ENCODE peak calls at places on chromosomes 7 and 10, in ten cellular contexts. One of them, this sample, is unnamed.

GRCh38 chr7:36871863-36872262 is 147.6 kb upstream of the AOAH start:
- DNase-seq in choroid plexus epithelial cell: no peak
- DNase-seq in endothelial cell: no peak
- DNase-seq in RWPE2: no peak
- DNase-seq in Peyer's patch: no peak
- DNase-seq in D721Med: no peak
- DNase-seq in epithelial cell of esophagus: peak; percentile 9
- DNase-seq in AG09309: no peak
- DNase-seq in WTC11: no peak
- DNase-seq in AG04450: no peak
- DNase-seq in this sample: no peak

GRCh38 chr10:14543048-14543903 is 212.6 kb upstream of the FRMD4A start:
- DNase-seq in choroid plexus epithelial cell: peak; percentile 70
- DNase-seq in endothelial cell: no peak
- DNase-seq in RWPE2: no peak
- DNase-seq in Peyer's patch: no peak
- DNase-seq in D721Med: no peak
- DNase-seq in epithelial cell of esophagus: no peak
- DNase-seq in AG09309: no peak
- DNase-seq in WTC11: no peak
- DNase-seq in AG04450: no peak
- DNase-seq in this sample: no peak

GRCh38 chr7:71595176-71595575 is 463.2 kb downstream of the GALNT17 start:
- DNase-seq in choroid plexus epithelial cell: no peak
- DNase-seq in endothelial cell: no peak
- DNase-seq in RWPE2: no peak
- DNase-seq in Peyer's patch: no peak
- DNase-seq in D721Med: no peak
- DNase-seq in epithelial cell of esophagus: no peak
- DNase-seq in AG09309: no peak
- DNase-seq in WTC11: no peak
- DNase-seq in AG04450: no peak
- DNase-seq in this sample: no peak

GRCh38 chr10:15658099-15658702 is 61.5 kb downstream of the ITGA8 start:
- DNase-seq in choroid plexus epithelial cell: no peak
- DNase-seq in endothelial cell: no peak
- DNase-seq in RWPE2: no peak
- DNase-seq in Peyer's patch: no peak
- DNase-seq in D721Med: no peak
- DNase-seq in epithelial cell of esophagus: no peak
- DNase-seq in AG09309: no peak
- DNase-seq in WTC11: no peak
- DNase-seq in AG04450: no peak
- DNase-seq in this sample: no peak

GRCh38 chr10:103125323-103126267 is 67.5 kb downstream of the NT5C2 start:
- DNase-seq in choroid plexus epithelial cell: peak; percentile 65
- DNase-seq in endothelial cell: no peak
- DNase-seq in RWPE2: no peak
- DNase-seq in Peyer's patch: no peak
- DNase-seq in D721Med: no peak
- DNase-seq in epithelial cell of esophagus: no peak
- DNase-seq in AG09309: no peak
- DNase-seq in WTC11: no peak
- DNase-seq in AG04450: no peak
- DNase-seq in this sample: no peak

GRCh38 chr7:146791344-146792300 is 675.0 kb downstream of the CNTNAP2 start:
- DNase-seq in choroid plexus epithelial cell: peak; percentile 42
- DNase-seq in endothelial cell: no peak
- DNase-seq in RWPE2: no peak
- DNase-seq in Peyer's patch: no peak
- DNase-seq in D721Med: no peak
- DNase-seq in epithelial cell of esophagus: no peak
- DNase-seq in AG09309: no peak
- DNase-seq in WTC11: no peak
- DNase-seq in AG04450: no peak
- DNase-seq in this sample: no peak

GRCh38 chr10:34109952-34110702 is 705.0 kb downstream of the PARD3 start:
- DNase-seq in choroid plexus epithelial cell: peak; percentile 86
- DNase-seq in endothelial cell: no peak
- DNase-seq in RWPE2: no peak
- DNase-seq in Peyer's patch: no peak
- DNase-seq in D721Med: no peak
- DNase-seq in epithelial cell of esophagus: peak; percentile 95
- DNase-seq in AG09309: peak; percentile 54
- DNase-seq in WTC11: no peak
- DNase-seq in AG04450: peak; percentile 24
- DNase-seq in this sample: no peak

GRCh38 chr7:964401-965231 is 10.1 kb upstream of the ADAP1 start:
- DNase-seq in choroid plexus epithelial cell: peak; percentile 73
- DNase-seq in endothelial cell: no peak
- DNase-seq in RWPE2: peak; percentile 47
- DNase-seq in Peyer's patch: peak; percentile 49
- DNase-seq in D721Med: no peak
- DNase-seq in epithelial cell of esophagus: no peak
- DNase-seq in AG09309: peak; percentile 52
- DNase-seq in WTC11: peak; percentile 20
- DNase-seq in AG04450: no peak
- DNase-seq in this sample: no peak

GRCh38 chr7:22442887-22443369 is 57.1 kb downstream of the STEAP1B start:
- DNase-seq in choroid plexus epithelial cell: no peak
- DNase-seq in endothelial cell: no peak
- DNase-seq in RWPE2: no peak
- DNase-seq in Peyer's patch: no peak
- DNase-seq in D721Med: no peak
- DNase-seq in epithelial cell of esophagus: no peak
- DNase-seq in AG09309: no peak
- DNase-seq in WTC11: no peak
- DNase-seq in AG04450: no peak
- DNase-seq in this sample: no peak

GRCh38 chr10:36504752-36505151 is 620.6 kb upstream of the ANKRD30A start:
- DNase-seq in choroid plexus epithelial cell: peak; percentile 42
- DNase-seq in endothelial cell: no peak
- DNase-seq in RWPE2: no peak
- DNase-seq in Peyer's patch: no peak
- DNase-seq in D721Med: no peak
- DNase-seq in epithelial cell of esophagus: peak; percentile 30
- DNase-seq in AG09309: no peak
- DNase-seq in WTC11: no peak
- DNase-seq in AG04450: no peak
- DNase-seq in this sample: no peak
- TF ChIP-seq CTCF in choroid plexus epithelial cell: peak; percentile 35
- TF ChIP-seq CTCF in endothelial cell: no peak
- TF ChIP-seq CTCF in RWPE2: peak; percentile 15
- TF ChIP-seq CTCF in Peyer's patch: no peak
- TF ChIP-seq CTCF in D721Med: peak; percentile 24
- TF ChIP-seq CTCF in epithelial cell of esophagus: peak; percentile 13
- TF ChIP-seq CTCF in AG09309: peak; percentile 2
- TF ChIP-seq CTCF in WTC11: no peak
- TF ChIP-seq CTCF in AG04450: peak; percentile 9
- TF ChIP-seq CTCF in this sample: no peak

GRCh38 chr7:11835260-11835659 is 3.3 kb upstream of the THSD7A start:
- DNase-seq in choroid plexus epithelial cell: peak; percentile 30
- DNase-seq in endothelial cell: no peak
- DNase-seq in RWPE2: no peak
- DNase-seq in Peyer's patch: no peak
- DNase-seq in D721Med: no peak
- DNase-seq in epithelial cell of esophagus: no peak
- DNase-seq in AG09309: no peak
- DNase-seq in WTC11: no peak
- DNase-seq in AG04450: no peak
- DNase-seq in this sample: no peak
- TF ChIP-seq CTCF in choroid plexus epithelial cell: peak; percentile 52
- TF ChIP-seq CTCF in endothelial cell: peak; percentile 47
- TF ChIP-seq CTCF in RWPE2: peak; percentile 41
- TF ChIP-seq CTCF in Peyer's patch: peak; percentile 36
- TF ChIP-seq CTCF in D721Med: peak; percentile 47
- TF ChIP-seq CTCF in epithelial cell of esophagus: peak; percentile 37
- TF ChIP-seq CTCF in AG09309: peak; percentile 24
- TF ChIP-seq CTCF in WTC11: no peak
- TF ChIP-seq CTCF in AG04450: peak; percentile 37
- TF ChIP-seq CTCF in this sample: peak; percentile 69

DNA sequence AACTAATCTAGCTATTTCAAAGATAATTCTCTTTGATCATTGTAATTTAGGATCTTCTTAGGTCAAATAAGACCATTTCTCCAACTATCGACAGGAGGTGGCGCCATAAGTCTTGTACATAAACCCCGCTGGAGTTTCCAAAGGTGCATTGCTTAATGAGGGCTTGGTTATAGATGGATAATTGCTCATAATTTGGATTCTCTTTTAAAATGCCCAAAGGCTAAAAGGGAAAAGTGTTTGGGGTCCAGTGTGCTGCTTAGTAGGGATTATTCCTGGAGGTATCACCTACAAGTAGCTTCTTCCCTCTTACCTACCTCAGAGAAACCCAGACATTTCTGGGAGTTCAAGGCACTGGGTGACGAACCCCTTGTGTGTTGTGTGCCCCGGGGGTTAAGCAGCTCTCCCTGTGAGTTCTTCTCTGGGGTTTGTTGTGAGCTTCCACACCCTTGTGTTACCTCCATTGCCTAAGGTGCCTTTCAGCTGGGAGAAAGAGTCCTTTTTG is 75.2 kb downstream of the PAXIP1 start:
- DNase-seq in choroid plexus epithelial cell: peak; percentile 97
- DNase-seq in endothelial cell: peak; percentile 59
- DNase-seq in RWPE2: no peak
- DNase-seq in Peyer's patch: no peak
- DNase-seq in D721Med: peak; percentile 35
- DNase-seq in epithelial cell of esophagus: peak; percentile 94
- DNase-seq in AG09309: peak; percentile 79
- DNase-seq in WTC11: peak; percentile 68
- DNase-seq in AG04450: peak; percentile 76
- DNase-seq in this sample: peak; percentile 62
- TF ChIP-seq CTCF in choroid plexus epithelial cell: peak; percentile 75
- TF ChIP-seq CTCF in endothelial cell: peak; percentile 49
- TF ChIP-seq CTCF in RWPE2: peak; percentile 84
- TF ChIP-seq CTCF in Peyer's patch: peak; percentile 79
- TF ChIP-seq CTCF in D721Med: peak; percentile 74
- TF ChIP-seq CTCF in epithelial cell of esophagus: peak; percentile 66
- TF ChIP-seq CTCF in AG09309: peak; percentile 62
- TF ChIP-seq CTCF in WTC11: peak; percentile 23
- TF ChIP-seq CTCF in AG04450: peak; percentile 71
- TF ChIP-seq CTCF in this sample: peak; percentile 84

GRCh38 chr10:70233939-70234300 is 691 bp upstream of the PPA1 start:
- DNase-seq in choroid plexus epithelial cell: no peak
- DNase-seq in endothelial cell: no peak
- DNase-seq in RWPE2: no peak
- DNase-seq in Peyer's patch: peak; percentile 51
- DNase-seq in D721Med: no peak
- DNase-seq in epithelial cell of esophagus: no peak
- DNase-seq in AG09309: no peak
- DNase-seq in WTC11: no peak
- DNase-seq in AG04450: no peak
- DNase-seq in this sample: no peak
- TF ChIP-seq CTCF in choroid plexus epithelial cell: no peak
- TF ChIP-seq CTCF in endothelial cell: no peak
- TF ChIP-seq CTCF in RWPE2: no peak
- TF ChIP-seq CTCF in Peyer's patch: no peak
- TF ChIP-seq CTCF in D721Med: no peak
- TF ChIP-seq CTCF in epithelial cell of esophagus: no peak
- TF ChIP-seq CTCF in AG09309: no peak
- TF ChIP-seq CTCF in WTC11: no peak
- TF ChIP-seq CTCF in AG04450: no peak
- TF ChIP-seq CTCF in this sample: no peak

DNA sequence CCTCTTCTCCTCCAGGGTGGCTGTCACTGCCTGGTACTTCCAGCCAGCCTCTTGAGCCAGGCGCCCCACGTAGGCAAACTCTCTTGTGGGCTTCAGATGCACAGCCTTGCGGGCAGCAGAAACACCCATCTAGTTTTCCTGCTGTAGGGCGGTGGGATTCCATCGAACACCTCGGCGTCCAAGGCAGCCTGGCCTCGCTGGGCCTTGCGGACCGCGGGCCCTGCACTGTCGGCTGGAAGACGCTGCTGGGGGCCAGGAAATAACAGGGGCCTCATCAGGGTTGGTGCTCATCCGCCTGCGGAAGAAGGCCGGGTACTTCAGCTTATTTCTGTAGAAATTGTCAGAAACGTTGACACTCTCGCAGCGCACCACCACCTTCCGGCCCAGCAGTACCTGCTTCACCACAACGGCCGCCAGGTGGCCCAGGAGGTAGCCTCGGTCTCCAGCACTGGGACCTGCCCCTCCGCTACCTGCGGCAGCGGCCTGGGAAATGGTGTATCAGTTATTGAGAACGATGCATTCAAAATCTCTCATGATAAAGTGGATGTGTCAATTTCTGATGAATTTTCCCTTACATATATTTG is 61.1 kb downstream of the WDFY4 start:
- DNase-seq in choroid plexus epithelial cell: no peak
- DNase-seq in endothelial cell: peak; percentile 17
- DNase-seq in RWPE2: no peak
- DNase-seq in Peyer's patch: no peak
- DNase-seq in D721Med: no peak
- DNase-seq in epithelial cell of esophagus: peak; percentile 27
- DNase-seq in AG09309: no peak
- DNase-seq in WTC11: peak; percentile 83
- DNase-seq in AG04450: no peak
- DNase-seq in this sample: no peak
- TF ChIP-seq CTCF in choroid plexus epithelial cell: no peak
- TF ChIP-seq CTCF in endothelial cell: peak; percentile 33
- TF ChIP-seq CTCF in RWPE2: peak; percentile 30
- TF ChIP-seq CTCF in Peyer's patch: no peak
- TF ChIP-seq CTCF in D721Med: no peak
- TF ChIP-seq CTCF in epithelial cell of esophagus: peak; percentile 48
- TF ChIP-seq CTCF in AG09309: no peak
- TF ChIP-seq CTCF in WTC11: peak; percentile 46
- TF ChIP-seq CTCF in AG04450: no peak
- TF ChIP-seq CTCF in this sample: peak; percentile 50